ENCODE peak calls at places on chromosomes 2 and 18, in four cellular contexts. H is AG09309; P is astrocyte of the spinal cord; A is CD8-positive, alpha-beta T cell. R is an unnamed sample.

GRCh38 chr2:73999881-74000597 is 15.3 kb downstream of the TET3 start:
- DNase-seq in H (no peak), P (no peak), A (no peak), R (no peak)

GRCh38 chr2:61759718-61760117 is 94.1 kb downstream of the FAM161A start:
- DNase-seq in H (no peak), P (peak), A (no peak), R (peak)

GRCh38 chr2:142037051-142037450 is 93.8 kb downstream of the LRP1B start:
- DNase-seq in H (no peak), P (peak), A (no peak), R (peak)

GRCh38 chr2:127575185-127575765 is 39.8 kb downstream of the MYO7B start:
- DNase-seq in H (no peak), P (no peak), A (no peak), R (no peak)

GRCh38 chr2:53751728-53752127 is 15.9 kb upstream of the CHAC2 start:
- DNase-seq in H (no peak), P (no peak), A (no peak), R (no peak)

GRCh38 chr2:216319771-216320170 is 52.5 kb downstream of the MARCHF4 start:
- DNase-seq in H (no peak), P (no peak), A (no peak), R (no peak)

GRCh38 chr2:218357194-218358177 is 829 bp downstream of the CATIP start:
- DNase-seq in H (no peak), P (no peak), A (no peak), R (no peak)

GRCh38 chr2:222319576-222320440 is 21.0 kb upstream of the PAX3 start:
- DNase-seq in H (no peak), P (no peak), A (no peak), R (no peak)

GRCh38 chr2:96800762-96801463 is 15.2 kb upstream of the CNNM3 start:
- DNase-seq in H (no peak), P (peak), A (peak), R (no peak)

GRCh38 chr2:122755281-122755780 is 999.9 kb downstream of the TSN start:
- DNase-seq in H (no peak), P (no peak), A (no peak), R (no peak)

GRCh38 chr2:98460573-98461560 is 16.2 kb downstream of the INPP4A start:
- DNase-seq in H (no peak), P (no peak), A (no peak), R (no peak)

GRCh38 chr2:209547726-209548125 is 123.9 kb downstream of the MAP2 start:
- DNase-seq in H (no peak), P (no peak), A (no peak), R (no peak)

GRCh38 chr2:47323009-47323821 is 79.7 kb upstream of the MSH2 start:
- DNase-seq in H (no peak), P (peak), A (peak), R (peak)

GRCh38 chr18:8140841-8141501 is 468.3 kb upstream of the RAB12 start:
- DNase-seq in H (peak), P (peak), A (no peak), R (no peak)

GRCh38 chr2:217121565-217121964 is 261.7 kb upstream of the TNP1 start:
- DNase-seq in H (no peak), P (no peak), A (no peak), R (no peak)

GRCh38 chr2:103873719-103874359 is 980.1 kb upstream of the POU3F3 start:
- DNase-seq in H (no peak), P (no peak), A (no peak), R (no peak)

GRCh38 chr18:65990174-65990690 is 239.4 kb downstream of the CDH7 start:
- DNase-seq in H (no peak), P (no peak), A (no peak), R (no peak)

GRCh38 chr2:163157891-163158511 is 319.4 kb upstream of the KCNH7 start:
- DNase-seq in H (no peak), P (peak), A (no peak), R (peak)

GRCh38 chr2:217451634-217452033 is 551.2 kb downstream of the TNS1 start:
- DNase-seq in H (no peak), P (peak), A (no peak), R (no peak)

GRCh38 chr2:207470700-207471070 is 59.1 kb upstream of the CREB1 start:
- DNase-seq in H (no peak), P (no peak), A (no peak), R (no peak)

GRCh38 chr2:173938700-173939384 is 26.3 kb downstream of the SP3 start:
- DNase-seq in H (no peak), P (no peak), A (no peak), R (no peak)

GRCh38 chr2:202848813-202849212 is 22.8 kb downstream of the ICA1L start:
- DNase-seq in H (no peak), P (no peak), A (no peak), R (no peak)

GRCh38 chr2:171999604-172000469 is at the start of gene METAP1D:
- DNase-seq in H (peak), P (peak), A (peak), R (peak)

GRCh38 chr18:7117390-7118355 is at the start of gene LAMA1:
- DNase-seq in H (no peak), P (no peak), A (no peak), R (no peak)

GRCh38 chr2:147543056-147543455 is 301.8 kb upstream of the ACVR2A start:
- DNase-seq in H (no peak), P (no peak), A (no peak), R (no peak)

GRCh38 chr2:156800781-156801366 is 364.7 kb downstream of the GPD2 start:
- DNase-seq in H (no peak), P (peak), A (no peak), R (no peak)

GRCh38 chr18:6718255-6718654 is 11.3 kb upstream of the ARHGAP28 start:
- DNase-seq in H (no peak), P (no peak), A (no peak), R (no peak)

GRCh38 chr2:202429164-202429980 is 53.2 kb downstream of the BMPR2 start:
- DNase-seq in H (peak), P (peak), A (no peak), R (no peak)

GRCh38 chr18:40110455-40110854 is 1844.6 kb upstream of the PIK3C3 start:
- DNase-seq in H (no peak), P (no peak), A (no peak), R (no peak)
- H3K4me3 ChIP-seq in H (no peak), P (no peak), A (no peak), R (no peak)

GRCh38 chr2:144331652-144332355 is 188.1 kb downstream of the ZEB2 start:
- DNase-seq in H (no peak), P (no peak), A (no peak), R (no peak)
- TF ChIP-seq CTCF in H (peak), P (peak), A (peak), R (peak)

DNA sequence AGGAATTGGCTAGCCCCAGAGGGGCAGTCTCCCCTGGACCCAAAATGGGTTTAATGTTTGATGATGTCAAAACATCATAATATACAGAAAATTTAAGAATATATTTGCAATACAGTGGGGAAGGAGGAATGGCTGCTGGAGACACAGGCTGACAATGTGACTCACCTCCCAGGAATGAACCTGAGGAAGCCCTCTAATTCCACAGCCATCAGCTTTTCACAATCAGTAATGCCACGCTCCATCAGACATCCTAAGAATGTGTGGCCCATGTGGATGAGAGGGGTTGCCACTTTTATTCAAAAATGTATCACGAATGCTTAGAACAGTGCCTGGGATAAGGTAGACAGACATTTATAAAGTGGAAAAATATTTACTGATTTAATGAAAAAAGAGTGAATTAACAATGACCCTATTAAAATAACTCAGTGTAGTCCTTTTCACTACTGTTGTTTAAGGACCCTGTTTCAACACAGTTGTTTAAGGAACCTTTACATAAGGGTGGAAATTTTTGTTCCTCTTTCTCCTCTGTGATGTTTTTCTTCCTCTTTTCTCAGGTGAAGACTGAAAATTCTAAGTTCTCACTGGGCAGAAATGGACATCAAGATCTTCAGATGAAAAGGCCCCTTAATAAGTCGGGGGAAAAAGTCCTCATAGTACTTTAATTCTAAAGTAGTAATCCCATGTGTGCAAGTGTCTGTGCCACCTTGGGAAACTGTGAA is 17.5 kb upstream of the TMEM163 start:
- DNase-seq in H (no peak), P (peak), A (no peak), R (peak)
- H3K4me3 ChIP-seq in H (no peak), P (no peak), A (no peak), R (no peak)

GRCh38 chr18:71784777-71785176 is 759.4 kb downstream of the CBLN2 start:
- DNase-seq in H (no peak), P (no peak), A (no peak), R (no peak)
- TF ChIP-seq CTCF in H (peak), P (peak), A (no peak), R (peak)

GRCh38 chr2:48605482-48606175 is 12.0 kb upstream of the GTF2A1L start:
- DNase-seq in H (no peak), P (no peak), A (no peak), R (no peak)
- H3K4me3 ChIP-seq in H (no peak), P (no peak), A (no peak), R (no peak)

GRCh38 chr18:30186245-30186644 is 856.3 kb downstream of the DSC3 start:
- DNase-seq in H (no peak), P (no peak), A (no peak), R (no peak)

GRCh38 chr18:30192216-30192615 is 850.3 kb downstream of the DSC3 start:
- DNase-seq in H (no peak), P (no peak), A (no peak), R (no peak)
- TF ChIP-seq CTCF in H (no peak), P (no peak), A (no peak), R (no peak)

GRCh38 chr2:85853499-85854165 is 35.2 kb downstream of the ST3GAL5 start:
- DNase-seq in H (no peak), P (no peak), A (no peak), R (no peak)
- H3K4me3 ChIP-seq in H (no peak), P (no peak), A (peak), R (no peak)

GRCh38 chr2:126359494-126359893 is 296.5 kb upstream of the GYPC start:
- DNase-seq in H (no peak), P (peak), A (no peak), R (no peak)
- TF ChIP-seq CTCF in H (no peak), P (peak), A (no peak), R (no peak)

DNA sequence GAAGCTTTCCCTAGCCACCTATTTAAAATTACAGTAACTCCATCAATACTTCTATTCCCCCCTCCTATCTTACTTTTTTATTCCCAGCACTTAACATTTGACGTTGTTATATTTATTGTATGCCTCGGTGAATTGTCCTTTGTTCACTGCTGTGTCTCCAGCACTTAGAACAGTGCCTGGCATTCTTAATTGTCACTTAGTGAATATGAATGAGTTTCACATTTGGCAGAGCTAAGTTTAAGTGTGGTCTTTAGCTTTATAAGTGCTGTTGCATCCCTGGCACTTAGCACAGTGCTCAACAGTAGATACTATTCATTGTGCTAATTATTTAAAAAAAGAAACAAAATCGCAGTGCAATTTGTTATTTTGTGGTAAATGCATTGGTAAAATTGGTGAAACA is 1.7 kb downstream of the RMP24 start:
- DNase-seq in H (no peak), P (no peak), A (no peak), R (no peak)
- H3K4me3 ChIP-seq in H (no peak), P (no peak), A (no peak), R (no peak)

GRCh38 chr2:6880200-6880733 is 2.7 kb downstream of the RSAD2 start:
- DNase-seq in H (no peak), P (no peak), A (no peak), R (no peak)

GRCh38 chr2:6881036-6881435 is 3.5 kb downstream of the RSAD2 start:
- DNase-seq in H (no peak), P (no peak), A (no peak), R (no peak)

GRCh38 chr2:6879011-6879410 is 1.4 kb downstream of the RSAD2 start:
- DNase-seq in H (no peak), P (no peak), A (no peak), R (no peak)

GRCh38 chr2:6876299-6876698 is 1.3 kb upstream of the RSAD2 start:
- DNase-seq in H (no peak), P (no peak), A (no peak), R (no peak)

GRCh38 chr2:6877402-6878305 is at the start of gene RSAD2:
- DNase-seq in H (peak), P (peak), A (peak), R (peak)
- TF ChIP-seq CTCF in H (no peak), P (no peak), A (no peak), R (peak)

R was measured in astrocyte of the cerebellum.